ENCODE peak calls at places on chromosomes 7 and 10, in ten cellular contexts. U, Y, R, S, Q, F, A, D, O and H are unnamed samples.

GRCh38 chr7:14936530-14936929 is 34.0 kb upstream of the DGKB start:
- DNase-seq in R (no peak), D (no peak), Y (no peak), U (no peak), A (no peak), F (no peak), S (peak), O (no peak), Q (no peak), H (peak)

GRCh38 chr10:80288849-80289248 is 609 bp downstream of the MAT1A start:
- DNase-seq in D (no peak), R (no peak), U (no peak), A (no peak), S (no peak), O (no peak), Q (no peak), Y (no peak), F (no peak), H (no peak)

GRCh38 chr10:29041512-29042150 is 247.2 kb upstream of the LYZL1 start:
- DNase-seq in R (no peak), Q (no peak), D (no peak), F (no peak), A (no peak), S (no peak), Y (no peak), O (no peak), U (no peak), H (no peak)

GRCh38 chr10:127216786-127217185 is 20.4 kb upstream of the INSYN2A start:
- DNase-seq in F (no peak), Y (no peak), D (no peak), S (no peak), A (no peak), R (no peak), O (no peak), U (no peak), Q (no peak), H (no peak)

GRCh38 chr10:123854003-123854402 is 37.6 kb downstream of the CPXM2 start:
- DNase-seq in O (no peak), S (no peak), R (no peak), F (no peak), D (no peak), Q (no peak), Y (no peak), U (no peak), A (no peak), H (no peak)

GRCh38 chr7:148963583-148964509 is 64.5 kb downstream of the PDIA4 start:
- DNase-seq in Q (no peak), R (no peak), U (no peak), D (no peak), A (no peak), Y (no peak), F (no peak), O (no peak), S (peak), H (peak)

GRCh38 chr7:34107306-34107705 is 202.0 kb downstream of the BMPER start:
- DNase-seq in Y (no peak), A (no peak), S (no peak), R (no peak), U (peak), D (no peak), O (no peak), F (no peak), Q (peak), H (no peak)

GRCh38 chr10:71725998-71726672 is 6.6 kb upstream of the C10orf105 start:
- DNase-seq in Y (peak), O (peak), R (no peak), Q (no peak), U (peak), A (no peak), S (no peak), F (peak), D (no peak), H (peak)

GRCh38 chr7:24932815-24933214 is 47.2 kb downstream of the OSBPL3 start:
- DNase-seq in S (no peak), F (no peak), A (no peak), R (no peak), Q (no peak), O (no peak), U (no peak), D (no peak), Y (no peak), H (no peak)

GRCh38 chr10:113680172-113681111 is 730 bp downstream of the CASP7 start:
- DNase-seq in Y (peak), Q (peak), D (peak), F (peak), U (peak), O (peak), R (peak), A (no peak), S (peak), H (peak)

GRCh38 chr7:15602236-15602635 is 40.4 kb upstream of the AGMO start:
- DNase-seq in F (no peak), U (no peak), S (no peak), Y (no peak), R (no peak), Q (no peak), A (no peak), D (no peak), O (no peak), H (no peak)

GRCh38 chr7:130935564-130936157 is 201.7 kb upstream of the KLF14 start:
- DNase-seq in A (no peak), R (no peak), O (no peak), Y (no peak), D (no peak), S (no peak), F (no peak), Q (peak), U (no peak), H (no peak)
- TF ChIP-seq POLR2A in A (no peak), R (no peak), O (no peak), Y (no peak), D (no peak), S (no peak), F (no peak), Q (no peak), U (no peak), H (no peak)

GRCh38 chr7:105003875-105004510 is 10.0 kb upstream of the KMT2E start:
- DNase-seq in F (no peak), S (no peak), O (no peak), R (no peak), A (no peak), D (no peak), Q (no peak), U (no peak), Y (no peak), H (no peak)
- TF ChIP-seq POLR2A in F (no peak), S (no peak), O (no peak), R (no peak), A (no peak), D (no peak), Q (no peak), U (no peak), Y (no peak), H (no peak)

DNA sequence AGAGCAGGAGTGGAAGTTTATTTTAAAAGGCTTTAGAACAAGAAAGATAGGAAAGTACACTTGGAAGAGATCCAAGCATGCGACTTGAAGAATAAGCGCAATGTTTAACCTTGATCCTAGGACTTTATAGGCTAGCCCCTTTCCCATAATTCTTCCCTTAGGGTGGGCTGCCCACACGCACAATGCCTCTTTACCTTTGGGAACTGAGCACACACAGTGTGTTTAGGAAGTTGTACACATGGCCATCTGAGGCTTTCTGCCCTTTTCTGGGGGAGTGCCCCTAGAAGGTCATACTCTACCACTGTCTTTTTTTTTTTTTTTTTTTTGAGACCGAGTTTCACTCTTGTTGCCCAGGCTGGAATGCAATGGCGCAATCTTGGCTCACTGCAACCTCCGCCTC is 11.1 kb upstream of the GSTO1 start:
- DNase-seq in D (no peak), A (no peak), Q (no peak), Y (no peak), R (no peak), O (no peak), U (no peak), F (no peak), S (no peak), H (no peak)
- TF ChIP-seq POLR2A in D (no peak), A (no peak), Q (no peak), Y (no peak), R (no peak), O (no peak), U (no peak), F (no peak), S (no peak), H (no peak)

GRCh38 chr7:92833766-92834605 is 2.4 kb downstream of the CDK6 start:
- DNase-seq in O (peak), U (peak), D (peak), A (no peak), Y (peak), R (peak), S (peak), Q (peak), F (peak), H (peak)

GRCh38 chr7:92830532-92831110 is 5.8 kb downstream of the CDK6 start:
- DNase-seq in D (no peak), U (peak), A (no peak), S (no peak), O (no peak), R (no peak), Y (no peak), Q (no peak), F (no peak), H (no peak)

GRCh38 chr7:92833024-92833765 is 3.2 kb downstream of the CDK6 start:
- DNase-seq in A (peak), Q (peak), S (peak), Y (peak), O (peak), D (peak), U (peak), R (peak), F (peak), H (peak)

GRCh38 chr7:92831716-92832622 is 4.4 kb downstream of the CDK6 start:
- DNase-seq in R (no peak), A (no peak), U (peak), Q (peak), O (no peak), Y (peak), S (no peak), D (no peak), F (no peak), H (peak)

GRCh38 chr7:92832623-92833023 is 3.8 kb downstream of the CDK6 start:
- DNase-seq in S (no peak), A (no peak), F (no peak), Y (no peak), O (no peak), R (no peak), D (no peak), U (no peak), Q (no peak), H (no peak)
- TF ChIP-seq POLR2A in S (peak), A (no peak), F (no peak), Y (no peak), O (no peak), R (no peak), D (no peak), U (no peak), Q (no peak), H (no peak)

GRCh38 chr7:39624935-39625694 is 1.7 kb downstream of the RALA start:
- DNase-seq in Y (no peak), U (peak), O (peak), A (no peak), F (no peak), S (no peak), R (no peak), D (no peak), Q (no peak), H (no peak)
- TF ChIP-seq POLR2A in Y (no peak), U (no peak), O (no peak), A (no peak), F (no peak), S (no peak), R (no peak), D (no peak), Q (peak), H (no peak)

GRCh38 chr7:74658171-74659004 is 870 bp downstream of the GTF2I start:
- DNase-seq in O (peak), Q (peak), F (peak), R (peak), A (peak), Y (peak), D (peak), S (peak), U (peak), H (peak)

GRCh38 chr7:74655785-74656420 is 1.6 kb upstream of the GTF2I start:
- DNase-seq in Q (no peak), S (no peak), A (no peak), F (no peak), O (no peak), D (no peak), R (no peak), U (no peak), Y (no peak), H (no peak)

GRCh38 chr7:74656421-74656910 is 1.1 kb upstream of the GTF2I start:
- DNase-seq in D (peak), Y (peak), F (peak), Q (peak), S (peak), U (peak), O (peak), A (no peak), R (no peak), H (peak)

GRCh38 chr7:74656911-74657691 is 417 bp upstream of the GTF2I start:
- DNase-seq in R (peak), F (peak), U (peak), D (peak), Q (peak), Y (peak), A (peak), O (peak), S (peak), H (peak)

DNA sequence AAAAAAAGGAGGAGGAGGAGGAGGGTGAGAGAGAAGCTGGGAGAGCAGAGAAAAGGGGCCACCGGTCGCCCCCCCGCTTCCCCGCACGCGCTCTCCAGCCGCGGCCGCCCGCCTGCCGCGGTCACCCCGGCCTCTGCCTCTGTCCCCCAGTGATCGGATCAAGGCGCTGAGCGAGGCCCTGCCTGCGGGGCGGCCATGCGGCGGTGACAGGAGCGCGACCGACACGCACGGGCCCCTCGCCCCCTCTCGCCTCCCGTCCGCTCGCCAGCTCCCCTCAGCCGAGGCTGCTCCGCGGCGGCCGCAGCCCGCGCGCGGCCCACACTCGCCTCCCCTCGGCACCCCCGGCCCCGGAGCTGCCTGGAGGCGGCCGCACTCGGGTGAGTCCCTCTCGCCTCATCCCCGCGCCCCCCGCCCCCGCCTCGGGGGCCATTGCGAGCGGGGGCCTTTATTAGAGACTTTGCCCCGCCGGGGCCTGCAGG is at the start of gene GTF2I:
- DNase-seq in O (no peak), Y (peak), A (no peak), U (no peak), D (peak), S (no peak), F (no peak), Q (no peak), R (no peak), H (no peak)
- TF ChIP-seq POLR2A in O (peak), Y (peak), A (peak), U (no peak), D (no peak), S (no peak), F (no peak), Q (no peak), R (no peak), H (no peak)